ENCODE peak calls at places on chromosome 12, in ten cellular contexts. W, T, Q, R, L, Z, M, F, B and U are unnamed samples.

GRCh38 chr12:12439636-12440035 is 82.8 kb downstream of the BORCS5 start:
- DNase-seq in Q (peak), L (no peak), B (no peak), Z (no peak), F (no peak), R (no peak), W (peak), T (no peak), M (peak), U (no peak)

GRCh38 chr12:97967831-97968230 is 505.2 kb downstream of the RMST start:
- DNase-seq in W (no peak), Z (no peak), T (no peak), L (no peak), Q (no peak), M (no peak), R (no peak), F (no peak), B (peak), U (no peak)

GRCh38 chr12:71538807-71539206 is 99.2 kb downstream of the LGR5 start:
- DNase-seq in L (no peak), Z (no peak), B (no peak), W (no peak), Q (no peak), M (no peak), F (no peak), R (no peak), T (no peak), U (no peak)

GRCh38 chr12:59724011-59724703 is 128.3 kb downstream of the SLC16A7 start:
- DNase-seq in F (no peak), T (no peak), W (no peak), B (no peak), Z (no peak), M (no peak), L (no peak), Q (no peak), R (no peak), U (no peak)

GRCh38 chr12:126069549-126070165 is 1004.4 kb downstream of the AACS start:
- DNase-seq in B (peak), Q (peak), R (no peak), L (no peak), T (peak), F (no peak), Z (peak), W (no peak), M (peak), U (peak)

GRCh38 chr12:7145671-7146070 is 15.5 kb downstream of the CLSTN3 start:
- DNase-seq in M (no peak), T (no peak), F (no peak), Q (no peak), Z (no peak), R (no peak), W (no peak), B (no peak), L (no peak), U (no peak)

GRCh38 chr12:115811929-115812328 is 465.6 kb downstream of the MED13L start:
- DNase-seq in B (no peak), M (no peak), Z (no peak), R (no peak), F (no peak), W (no peak), L (no peak), Q (no peak), T (no peak), U (no peak)

GRCh38 chr12:59429766-59430165 is 166.1 kb upstream of the SLC16A7 start:
- DNase-seq in Q (no peak), B (no peak), F (no peak), Z (no peak), T (no peak), R (no peak), L (no peak), W (no peak), M (no peak), U (no peak)

GRCh38 chr12:68440068-68440581 is 108.0 kb upstream of the MDM1 start:
- DNase-seq in Q (no peak), W (no peak), L (no peak), F (no peak), Z (no peak), M (peak), T (no peak), R (no peak), B (no peak), U (no peak)

GRCh38 chr12:124852911-124853441 is 10.7 kb downstream of the SCARB1 start:
- DNase-seq in L (no peak), W (no peak), T (peak), Q (no peak), F (no peak), B (no peak), R (no peak), Z (no peak), M (no peak), U (no peak)

GRCh38 chr12:119957135-119957534 is 31.9 kb upstream of the BICDL1 start:
- DNase-seq in W (no peak), B (no peak), L (no peak), M (no peak), T (no peak), Q (no peak), R (no peak), Z (no peak), F (no peak), U (no peak)

GRCh38 chr12:123914726-123915345 is 57.8 kb downstream of the CCDC92 start:
- DNase-seq in Z (no peak), M (no peak), B (no peak), R (no peak), F (no peak), L (no peak), Q (no peak), T (no peak), W (no peak), U (no peak)

GRCh38 chr12:17169726-17170471 is 563.9 kb upstream of the LMO3 start:
- DNase-seq in W (no peak), M (no peak), Q (no peak), B (no peak), T (no peak), R (no peak), L (no peak), F (no peak), Z (no peak), U (no peak)

GRCh38 chr12:50614167-50614762 is 109.5 kb downstream of the DIP2B start:
- DNase-seq in Z (no peak), L (no peak), M (peak), R (no peak), F (no peak), B (no peak), W (no peak), Q (no peak), T (no peak), U (peak)

GRCh38 chr12:42498549-42499247 is 90.8 kb downstream of the PRICKLE1 start:
- DNase-seq in W (no peak), L (no peak), Q (no peak), Z (no peak), F (no peak), B (no peak), T (no peak), R (no peak), M (peak), U (no peak)

GRCh38 chr12:49232940-49233841 is 31.7 kb upstream of the TUBA1C start:
- DNase-seq in T (no peak), Q (no peak), B (peak), Z (peak), R (peak), L (no peak), M (peak), W (peak), F (no peak), U (no peak)

GRCh38 chr12:1870998-1871917 is 47.2 kb downstream of the CACNA2D4 start:
- DNase-seq in M (no peak), L (no peak), Z (no peak), R (no peak), T (no peak), W (no peak), F (no peak), B (no peak), Q (no peak), U (no peak)